ENCODE peak calls at places on chromosomes 16 and 17, in seven cellular contexts. M is esophagus muscularis mucosa, K is stomach, V is upper lobe of left lung, F is sigmoid colon, U is transverse colon, D is spleen. L is an unnamed sample.

GRCh38 chr17:55931448-55931847 is 180.6 kb downstream of the PCTP start:
- DNase-seq in D (no peak), U (no peak), F (no peak), M (no peak), V (no peak), K (no peak), L (no peak)

GRCh38 chr16:85220125-85220839 is 108.0 kb upstream of the CIBAR2 start:
- DNase-seq in U (peak; percentile 62), V (peak; percentile 57), D (no peak), F (peak; percentile 93), K (peak; percentile 84), M (no peak), L (no peak)

GRCh38 chr17:40864661-40865380 is 2.2 kb downstream of the KRT12 start:
- DNase-seq in M (no peak), D (no peak), U (no peak), V (no peak), K (no peak), F (no peak), L (no peak)

GRCh38 chr17:32833526-32833925 is 43.4 kb downstream of the MYO1D start:
- DNase-seq in V (no peak), M (no peak), U (no peak), K (no peak), F (no peak), D (no peak), L (no peak)

GRCh38 chr17:14510136-14510535 is 209.3 kb downstream of the HS3ST3B1 start:
- DNase-seq in U (no peak), V (no peak), D (no peak), F (no peak), K (no peak), M (no peak), L (no peak)

GRCh38 chr16:19330801-19331484 is 45.4 kb downstream of the CLEC19A start:
- DNase-seq in U (no peak), D (no peak), V (no peak), F (no peak), M (no peak), K (peak; percentile 78), L (no peak)

GRCh38 chr17:14307560-14308024 is 6.7 kb downstream of the HS3ST3B1 start:
- DNase-seq in V (no peak), K (no peak), M (no peak), D (no peak), U (no peak), F (no peak), L (no peak)

GRCh38 chr17:68718924-68719323 is 117.8 kb upstream of the FAM20A start:
- DNase-seq in V (no peak), F (no peak), M (no peak), K (no peak), U (no peak), D (no peak), L (no peak)

GRCh38 chr17:14125518-14126125 is 56.3 kb downstream of the COX10 start:
- DNase-seq in K (no peak), F (no peak), V (no peak), D (no peak), U (no peak), M (no peak), L (no peak)

GRCh38 chr17:34366051-34366450 is 3.0 kb upstream of the CCL1 start:
- DNase-seq in M (peak; percentile 70), D (no peak), F (no peak), V (no peak), U (no peak), K (no peak), L (no peak)

GRCh38 chr17:76384222-76384986 is at the start of gene SPHK1:
- DNase-seq in F (peak; percentile 78), K (peak; percentile 75), V (peak; percentile 56), M (no peak), D (peak; percentile 94), U (peak; percentile 76), L (peak; percentile 91)
- TF ChIP-seq POLR2A in F (no peak), K (no peak), V (peak; percentile 52), M (no peak), D (no peak), U (peak; percentile 11), L (no peak)

GRCh38 chr17:66056148-66056547 is 135.8 kb downstream of the CEP112 start:
- DNase-seq in M (no peak), K (no peak), U (no peak), D (no peak), V (no peak), F (no peak), L (no peak)

DNA sequence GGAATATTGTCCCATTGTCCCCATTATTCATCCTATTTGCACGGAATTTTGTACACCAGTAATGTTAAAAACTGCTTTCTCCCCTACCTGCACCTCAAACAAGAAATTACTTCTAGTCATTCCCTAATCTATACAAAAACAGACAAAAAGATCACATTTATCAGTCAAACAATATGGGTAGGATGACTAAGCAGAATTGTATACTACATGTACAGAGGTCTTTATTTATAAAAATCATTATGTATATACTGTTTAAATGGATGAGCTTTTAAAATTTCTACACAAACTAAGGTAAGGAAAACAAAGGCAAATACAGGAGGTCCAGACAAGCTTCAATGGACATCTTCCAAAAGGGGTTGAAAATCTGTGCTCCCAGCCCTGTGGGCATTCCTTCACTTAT is 137.7 kb downstream of the CEP112 start:
- DNase-seq in K (no peak), U (no peak), V (no peak), F (no peak), M (no peak), D (no peak), L (no peak)
- TF ChIP-seq POLR2AphosphoS5 in K (no peak), U (no peak), V (no peak), F (no peak), M (no peak), D (no peak), L (no peak)

GRCh38 chr17:7347630-7348477 is 4.1 kb upstream of the KCTD11 start:
- DNase-seq in D (no peak), U (no peak), M (no peak), F (no peak), K (no peak), V (no peak), L (no peak)
- TF ChIP-seq POLR2A in D (no peak), U (no peak), M (no peak), F (no peak), K (no peak), V (no peak), L (no peak)

GRCh38 chr17:80971704-80972304 is 19.8 kb upstream of the CHMP6 start:
- DNase-seq in V (no peak), U (no peak), D (no peak), M (no peak), K (no peak), F (no peak), L (no peak)
- TF ChIP-seq POLR2AphosphoS5 in V (no peak), U (no peak), D (no peak), M (no peak), K (no peak), F (no peak), L (no peak)

L was measured in GM12891.